ENCODE peak calls at places on chromosome 20, in nine cellular contexts. O is pancreas, Q is Peyer's patch, Y is astrocyte of the spinal cord, D is bronchial epithelial cell, A is dorsolateral prefrontal cortex, F is lower lobe of right lung, J is stomach, V is ovary. L is an unnamed sample.

GRCh38 chr20:58142843-58143185 is 85.6 kb downstream of the ANKRD60 start:
- DNase-seq in O (no peak), Q (peak; percentile 29), Y (no peak), D (no peak), A (no peak), F (no peak), J (no peak), V (no peak), L (no peak)

GRCh38 chr20:42082611-42083010 is 464.4 kb upstream of the CHD6 start:
- DNase-seq in O (peak; percentile 35), Q (no peak), Y (no peak), D (peak; percentile 8), A (no peak), F (no peak), J (no peak), V (no peak), L (no peak)

GRCh38 chr20:235891-236290 is 8.8 kb downstream of the DEFB129 start:
- DNase-seq in O (no peak), Q (no peak), Y (peak; percentile 5), D (peak; percentile 63), A (no peak), F (no peak), J (no peak), V (no peak), L (no peak)

GRCh38 chr20:24718696-24719095 is 230.4 kb upstream of the CST7 start:
- DNase-seq in O (no peak), Q (no peak), Y (no peak), D (no peak), A (no peak), F (no peak), J (no peak), V (no peak), L (no peak)

GRCh38 chr20:45361794-45362193 is 1.2 kb upstream of the SYS1 start:
- DNase-seq in O (no peak), Q (no peak), Y (no peak), D (no peak), A (no peak), F (no peak), J (no peak), V (no peak), L (no peak)

GRCh38 chr20:43938932-43939761 is 24.5 kb downstream of the TOX2 start:
- DNase-seq in O (peak; percentile 39), Q (no peak), Y (peak; percentile 99), D (peak; percentile 95), A (no peak), F (peak; percentile 76), J (no peak), V (no peak), L (peak; percentile 72)

GRCh38 chr20:54479138-54479906 is 3.9 kb downstream of the DOK5 start:
- DNase-seq in O (no peak), Q (no peak), Y (no peak), D (no peak), A (no peak), F (no peak), J (no peak), V (no peak), L (no peak)

GRCh38 chr20:1377984-1378742 is 14.7 kb downstream of the FKBP1A start:
- DNase-seq in O (no peak), Q (no peak), Y (peak; percentile 48), D (peak; percentile 88), A (no peak), F (no peak), J (no peak), V (no peak), L (no peak)

GRCh38 chr20:313948-314347 is 11.4 kb upstream of the SOX12 start:
- DNase-seq in O (no peak), Q (no peak), Y (peak; percentile 55), D (peak; percentile 95), A (no peak), F (no peak), J (no peak), V (no peak), L (no peak)

GRCh38 chr20:34473262-34473883 is 42.8 kb upstream of the DYNLRB1 start:
- DNase-seq in O (no peak), Q (peak; percentile 62), Y (peak; percentile 23), D (peak; percentile 34), A (peak; percentile 65), F (no peak), J (no peak), V (no peak), L (no peak)
- TF ChIP-seq CTCF in O (no peak), Q (peak; percentile 28), Y (peak; percentile 42), D (peak; percentile 35), A (peak; percentile 53), F (peak; percentile 20), J (no peak), V (no peak), L (no peak)

GRCh38 chr20:32017711-32018251 is 7.5 kb downstream of the CCM2L start:
- DNase-seq in O (peak; percentile 66), Q (peak; percentile 71), Y (no peak), D (peak; percentile 39), A (no peak), F (peak; percentile 76), J (peak; percentile 72), V (no peak), L (no peak)
- TF ChIP-seq CTCF in O (peak; percentile 23), Q (peak; percentile 36), Y (no peak), D (peak; percentile 68), A (no peak), F (peak; percentile 27), J (no peak), V (no peak), L (no peak)

DNA sequence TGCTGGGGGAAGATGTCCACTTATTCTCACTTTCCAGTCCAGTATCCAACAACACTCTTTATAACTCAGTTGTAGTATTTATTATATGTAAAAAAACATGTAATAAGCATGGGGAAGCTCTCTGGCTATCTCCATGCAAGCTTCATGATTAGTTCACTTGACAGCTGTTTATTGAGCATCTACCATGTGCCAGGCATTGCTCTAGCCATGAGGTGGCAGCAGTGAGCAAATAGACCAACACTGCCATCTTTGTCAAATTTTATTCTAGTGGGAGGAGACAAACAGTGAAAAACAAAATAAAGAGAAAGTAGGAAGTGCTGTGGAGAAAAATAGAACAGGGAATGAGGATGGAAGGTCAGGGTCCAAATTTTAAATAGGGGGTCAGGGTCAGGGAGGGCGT is 131.8 kb downstream of the CFAP61 start:
- DNase-seq in O (no peak), Q (no peak), Y (no peak), D (no peak), A (no peak), F (no peak), J (no peak), V (no peak), L (no peak)
- TF ChIP-seq CTCF in O (no peak), Q (peak; percentile 6), Y (peak; percentile 26), D (no peak), A (no peak), F (no peak), J (no peak), V (no peak), L (peak; percentile 83)

GRCh38 chr20:62377064-62377461 is 9.8 kb upstream of the RPS21 start:
- DNase-seq in O (no peak), Q (no peak), Y (no peak), D (no peak), A (no peak), F (no peak), J (no peak), V (no peak), L (no peak)

GRCh38 chr20:62374431-62375152 is 7.5 kb upstream of the LAMA5 start:
- DNase-seq in O (no peak), Q (no peak), Y (no peak), D (no peak), A (no peak), F (no peak), J (no peak), V (no peak), L (no peak)

GRCh38 chr20:62377615-62378085 is 9.3 kb upstream of the RPS21 start:
- DNase-seq in O (no peak), Q (no peak), Y (no peak), D (no peak), A (no peak), F (no peak), J (peak; percentile 62), V (no peak), L (no peak)

GRCh38 chr20:62378215-62378614 is 8.7 kb upstream of the RPS21 start:
- DNase-seq in O (no peak), Q (no peak), Y (no peak), D (peak; percentile 96), A (no peak), F (no peak), J (no peak), V (no peak), L (no peak)

DNA sequence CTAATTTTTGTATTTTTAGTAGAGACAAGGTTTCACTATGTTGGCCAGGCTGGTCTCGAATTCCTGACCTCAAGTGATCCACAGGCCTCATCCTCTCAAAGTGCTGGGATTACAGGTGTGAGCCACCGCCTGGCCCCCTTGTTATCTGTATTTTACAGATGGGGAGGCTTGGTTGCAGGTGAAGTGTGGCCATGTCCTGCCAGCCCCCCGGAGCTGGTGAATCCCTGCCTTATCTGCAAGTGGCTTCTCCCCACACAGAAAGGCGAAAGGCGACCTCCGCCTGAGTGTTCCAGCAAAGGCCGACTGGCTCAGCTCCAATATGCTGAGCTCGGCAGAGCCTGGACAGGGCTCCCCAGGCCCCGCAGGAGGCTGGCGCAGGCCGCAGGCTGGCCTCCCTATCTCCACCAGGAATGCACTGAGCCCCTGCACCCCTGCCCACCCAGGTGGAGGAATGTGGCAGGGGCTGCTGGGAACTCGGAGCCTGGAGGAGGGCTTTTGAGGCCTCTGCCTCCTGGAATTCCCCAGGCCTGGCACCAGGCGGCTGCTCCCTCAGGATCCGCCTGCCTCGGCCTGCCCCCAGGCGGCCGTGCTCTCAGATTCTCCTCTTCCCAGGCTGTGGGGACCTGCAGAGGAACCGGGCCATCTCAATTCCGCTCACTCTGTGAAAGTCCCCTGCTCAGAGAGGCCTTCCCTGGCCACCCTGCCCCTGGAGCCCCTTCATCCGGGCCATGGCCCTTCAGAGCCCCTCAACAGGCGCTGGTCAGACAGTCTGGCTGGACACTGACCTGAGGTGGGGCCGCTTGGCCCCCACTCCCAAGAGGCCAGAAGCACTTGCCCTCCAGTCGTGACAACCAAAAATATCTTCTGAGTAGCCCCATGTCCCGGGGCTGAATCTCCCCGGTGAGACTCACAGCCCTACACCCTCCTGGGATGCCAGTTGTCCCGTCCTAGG is 9.3 kb upstream of the LAMA5 start:
- DNase-seq in O (no peak), Q (no peak), Y (no peak), D (peak; percentile 56), A (no peak), F (no peak), J (peak; percentile 66), V (no peak), L (no peak)
- TF ChIP-seq CTCF in O (no peak), Q (peak; percentile 35), Y (peak; percentile 46), D (peak; percentile 73), A (no peak), F (peak; percentile 49), J (no peak), V (peak; percentile 20), L (no peak)

L was measured in CD14-positive monocyte.